ENCODE peak calls at places on chromosomes 16 and 17, in seven cellular contexts. One of them, this sample, is unnamed.

GRCh38 chr16:27595993-27596392 is 46.0 kb downstream of the KATNIP start:
- DNase-seq in K562: no peak
- DNase-seq in transverse colon: no peak
- DNase-seq in Panc1: no peak
- DNase-seq in sigmoid colon: no peak
- DNase-seq in prostate gland: no peak
- DNase-seq in GM23338: no peak
- DNase-seq in this sample: no peak

GRCh38 chr16:88344411-88345030 is 38.2 kb upstream of the ZNF469 start:
- DNase-seq in GM23338: no peak
- DNase-seq in K562: no peak
- DNase-seq in prostate gland: no peak
- DNase-seq in transverse colon: no peak
- DNase-seq in sigmoid colon: no peak
- DNase-seq in Panc1: no peak
- DNase-seq in this sample: no peak

GRCh38 chr17:59914274-59914854 is 21.4 kb downstream of the RPS6KB1 start:
- DNase-seq in sigmoid colon: no peak
- DNase-seq in K562: peak; percentile 47
- DNase-seq in GM23338: peak; percentile 61
- DNase-seq in prostate gland: no peak
- DNase-seq in transverse colon: no peak
- DNase-seq in Panc1: no peak
- DNase-seq in this sample: no peak

GRCh38 chr16:81261049-81261648 is 22.7 kb downstream of the BCO1 start:
- DNase-seq in K562: peak; percentile 76
- DNase-seq in Panc1: peak; percentile 13
- DNase-seq in sigmoid colon: no peak
- DNase-seq in GM23338: peak; percentile 61
- DNase-seq in prostate gland: no peak
- DNase-seq in transverse colon: no peak
- DNase-seq in this sample: no peak

GRCh38 chr16:69406780-69407331 is 17.6 kb upstream of the CYB5B start:
- DNase-seq in GM23338: peak; percentile 60
- DNase-seq in prostate gland: no peak
- DNase-seq in K562: peak; percentile 66
- DNase-seq in transverse colon: no peak
- DNase-seq in sigmoid colon: no peak
- DNase-seq in Panc1: no peak
- DNase-seq in this sample: no peak

GRCh38 chr17:1929896-1930750 is 95.0 kb downstream of the RTN4RL1 start:
- DNase-seq in prostate gland: no peak
- DNase-seq in GM23338: no peak
- DNase-seq in K562: no peak
- DNase-seq in transverse colon: no peak
- DNase-seq in sigmoid colon: no peak
- DNase-seq in Panc1: no peak
- DNase-seq in this sample: no peak

GRCh38 chr16:75379911-75380847 is 53.1 kb downstream of the CFDP1 start:
- DNase-seq in prostate gland: no peak
- DNase-seq in transverse colon: peak; percentile 44
- DNase-seq in GM23338: no peak
- DNase-seq in Panc1: no peak
- DNase-seq in sigmoid colon: no peak
- DNase-seq in K562: no peak
- DNase-seq in this sample: no peak

GRCh38 chr17:82372063-82372590 is 562 bp downstream of the UTS2R start:
- DNase-seq in prostate gland: no peak
- DNase-seq in GM23338: no peak
- DNase-seq in sigmoid colon: no peak
- DNase-seq in transverse colon: no peak
- DNase-seq in Panc1: no peak
- DNase-seq in K562: no peak
- DNase-seq in this sample: no peak

GRCh38 chr16:66832661-66833305 is 2.0 kb upstream of the NAE1 start:
- DNase-seq in K562: no peak
- DNase-seq in transverse colon: no peak
- DNase-seq in prostate gland: no peak
- DNase-seq in Panc1: no peak
- DNase-seq in sigmoid colon: no peak
- DNase-seq in GM23338: no peak
- DNase-seq in this sample: no peak

GRCh38 chr16:85370881-85371651 is 242.1 kb upstream of the GSE1 start:
- DNase-seq in Panc1: no peak
- DNase-seq in K562: peak; percentile 69
- DNase-seq in GM23338: no peak
- DNase-seq in transverse colon: peak; percentile 83
- DNase-seq in sigmoid colon: peak; percentile 89
- DNase-seq in prostate gland: peak; percentile 82
- DNase-seq in this sample: no peak

GRCh38 chr16:54546481-54546880 is 259.9 kb upstream of the IRX3 start:
- DNase-seq in prostate gland: no peak
- DNase-seq in K562: no peak
- DNase-seq in GM23338: no peak
- DNase-seq in sigmoid colon: no peak
- DNase-seq in Panc1: no peak
- DNase-seq in transverse colon: no peak
- DNase-seq in this sample: no peak

GRCh38 chr17:71163121-71163812 is 957.6 kb upstream of the SOX9 start:
- DNase-seq in sigmoid colon: no peak
- DNase-seq in K562: no peak
- DNase-seq in prostate gland: peak; percentile 4
- DNase-seq in GM23338: no peak
- DNase-seq in Panc1: no peak
- DNase-seq in transverse colon: no peak
- DNase-seq in this sample: no peak

GRCh38 chr17:46866325-46866724 is 14.9 kb downstream of the WNT9B start:
- DNase-seq in GM23338: no peak
- DNase-seq in Panc1: no peak
- DNase-seq in sigmoid colon: no peak
- DNase-seq in prostate gland: no peak
- DNase-seq in transverse colon: no peak
- DNase-seq in K562: no peak
- DNase-seq in this sample: no peak

GRCh38 chr16:12612598-12613101 is 191.0 kb downstream of the CPPED1 start:
- DNase-seq in sigmoid colon: no peak
- DNase-seq in K562: peak; percentile 59
- DNase-seq in prostate gland: no peak
- DNase-seq in transverse colon: peak; percentile 12
- DNase-seq in GM23338: no peak
- DNase-seq in Panc1: peak; percentile 39
- DNase-seq in this sample: peak; percentile 67

GRCh38 chr16:54066451-54067056 is 220.0 kb downstream of the IRX3 start:
- DNase-seq in K562: no peak
- DNase-seq in Panc1: no peak
- DNase-seq in prostate gland: no peak
- DNase-seq in sigmoid colon: no peak
- DNase-seq in transverse colon: no peak
- DNase-seq in GM23338: no peak
- DNase-seq in this sample: no peak

GRCh38 chr16:59988591-59988990 is 1254.5 kb upstream of the GOT2 start:
- DNase-seq in prostate gland: no peak
- DNase-seq in K562: no peak
- DNase-seq in transverse colon: no peak
- DNase-seq in sigmoid colon: no peak
- DNase-seq in Panc1: no peak
- DNase-seq in GM23338: no peak
- DNase-seq in this sample: no peak

GRCh38 chr17:3926860-3927627 is 10.8 kb upstream of the P2RX1 start:
- DNase-seq in sigmoid colon: no peak
- DNase-seq in K562: no peak
- DNase-seq in GM23338: no peak
- DNase-seq in Panc1: no peak
- DNase-seq in transverse colon: no peak
- DNase-seq in prostate gland: no peak
- DNase-seq in this sample: no peak

DNA sequence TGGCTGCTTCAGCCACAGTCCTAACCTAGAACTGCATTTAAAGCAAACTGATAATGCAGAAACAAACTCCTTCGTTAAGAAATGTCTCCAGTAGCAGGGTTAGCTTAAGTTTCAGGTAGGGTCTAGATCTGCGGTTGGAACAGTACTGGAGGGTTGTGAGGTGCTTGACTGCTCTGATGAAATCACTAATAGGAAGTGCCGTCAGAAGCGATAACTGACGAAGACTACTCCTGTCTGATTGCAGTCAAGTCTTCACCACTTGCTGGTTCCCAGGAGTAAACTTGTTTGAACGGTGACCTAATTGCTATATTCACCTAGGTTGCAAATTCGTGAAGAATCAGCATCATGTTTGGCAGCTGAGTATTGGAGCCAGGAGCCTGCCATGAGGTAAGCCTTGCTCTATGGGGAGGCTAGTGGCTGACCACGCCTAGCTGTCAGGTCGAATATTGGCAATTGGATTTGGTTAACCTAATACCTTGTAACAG is 24.5 kb downstream of the TRPV2 start:
- DNase-seq in Panc1: no peak
- DNase-seq in sigmoid colon: no peak
- DNase-seq in GM23338: no peak
- DNase-seq in prostate gland: no peak
- DNase-seq in transverse colon: no peak
- DNase-seq in K562: no peak
- DNase-seq in this sample: no peak
- TF ChIP-seq POLR2AphosphoS5 in Panc1: no peak
- TF ChIP-seq POLR2AphosphoS5 in sigmoid colon: no peak
- TF ChIP-seq POLR2AphosphoS5 in GM23338: peak; percentile 9
- TF ChIP-seq POLR2AphosphoS5 in prostate gland: no peak
- TF ChIP-seq POLR2AphosphoS5 in transverse colon: no peak
- TF ChIP-seq POLR2AphosphoS5 in K562: no peak
- TF ChIP-seq POLR2AphosphoS5 in this sample: no peak

GRCh38 chr17:39208136-39208535 is 8.1 kb downstream of the RPL19 start:
- DNase-seq in sigmoid colon: no peak
- DNase-seq in transverse colon: no peak
- DNase-seq in prostate gland: no peak
- DNase-seq in GM23338: no peak
- DNase-seq in Panc1: no peak
- DNase-seq in K562: no peak
- DNase-seq in this sample: no peak

GRCh38 chr17:39208893-39209292 is 8.8 kb downstream of the RPL19 start:
- DNase-seq in K562: peak; percentile 51
- DNase-seq in GM23338: no peak
- DNase-seq in prostate gland: no peak
- DNase-seq in sigmoid colon: no peak
- DNase-seq in Panc1: no peak
- DNase-seq in transverse colon: peak; percentile 71
- DNase-seq in this sample: no peak

GRCh38 chr17:39212200-39212810 is 12.2 kb downstream of the RPL19 start:
- DNase-seq in sigmoid colon: no peak
- DNase-seq in K562: no peak
- DNase-seq in GM23338: no peak
- DNase-seq in Panc1: no peak
- DNase-seq in transverse colon: no peak
- DNase-seq in prostate gland: no peak
- DNase-seq in this sample: no peak

GRCh38 chr17:39210093-39210434 is 10.0 kb downstream of the RPL19 start:
- DNase-seq in GM23338: no peak
- DNase-seq in prostate gland: no peak
- DNase-seq in sigmoid colon: no peak
- DNase-seq in K562: no peak
- DNase-seq in Panc1: no peak
- DNase-seq in transverse colon: no peak
- DNase-seq in this sample: no peak

DNA sequence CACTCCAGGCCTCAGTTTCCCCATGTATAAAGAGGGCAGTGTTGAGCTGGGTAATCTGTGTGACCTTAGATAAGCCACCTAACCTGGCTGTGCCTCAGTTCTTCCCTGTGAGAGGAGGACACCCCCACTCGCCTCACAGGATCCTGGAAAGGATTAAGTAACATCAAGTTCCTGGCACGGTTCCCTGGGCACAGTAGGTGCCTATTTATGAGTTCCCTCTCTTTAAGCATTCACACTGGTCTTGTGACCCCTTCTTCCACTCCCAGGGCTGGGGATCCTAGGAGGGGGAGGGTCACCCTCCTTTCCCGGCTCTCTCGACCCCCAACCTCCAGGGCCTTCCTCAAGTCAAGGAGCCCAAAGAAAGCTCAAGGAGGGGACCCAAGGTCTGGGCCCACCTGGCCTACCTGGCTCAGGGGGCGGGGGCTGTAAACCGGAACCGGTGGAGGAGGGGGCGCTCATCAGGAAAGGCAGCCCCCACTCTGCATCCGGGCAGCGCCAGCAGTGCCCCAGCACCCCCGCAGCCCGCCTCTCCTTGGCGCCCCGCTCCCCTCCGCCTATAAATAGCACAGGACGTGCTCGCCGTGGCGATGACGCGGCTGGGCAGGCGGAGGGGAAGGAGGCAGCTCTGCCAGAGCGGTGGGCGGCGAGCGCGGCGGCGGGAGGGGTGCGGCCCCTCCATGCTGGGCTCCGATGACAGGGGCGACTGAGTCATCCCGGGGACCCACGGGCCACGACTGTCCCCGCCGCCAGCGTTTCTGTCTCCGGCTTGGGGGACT is 9.4 kb downstream of the RPL19 start:
- DNase-seq in Panc1: no peak
- DNase-seq in prostate gland: peak; percentile 94
- DNase-seq in K562: peak; percentile 41
- DNase-seq in transverse colon: peak; percentile 70
- DNase-seq in sigmoid colon: peak; percentile 95
- DNase-seq in GM23338: peak; percentile 77
- DNase-seq in this sample: no peak
- TF ChIP-seq POLR2AphosphoS5 in Panc1: no peak
- TF ChIP-seq POLR2AphosphoS5 in prostate gland: peak; percentile 94
- TF ChIP-seq POLR2AphosphoS5 in K562: no peak
- TF ChIP-seq POLR2AphosphoS5 in transverse colon: no peak
- TF ChIP-seq POLR2AphosphoS5 in sigmoid colon: peak; percentile 56
- TF ChIP-seq POLR2AphosphoS5 in GM23338: peak; percentile 50
- TF ChIP-seq POLR2AphosphoS5 in this sample: peak; percentile 33

DNA sequence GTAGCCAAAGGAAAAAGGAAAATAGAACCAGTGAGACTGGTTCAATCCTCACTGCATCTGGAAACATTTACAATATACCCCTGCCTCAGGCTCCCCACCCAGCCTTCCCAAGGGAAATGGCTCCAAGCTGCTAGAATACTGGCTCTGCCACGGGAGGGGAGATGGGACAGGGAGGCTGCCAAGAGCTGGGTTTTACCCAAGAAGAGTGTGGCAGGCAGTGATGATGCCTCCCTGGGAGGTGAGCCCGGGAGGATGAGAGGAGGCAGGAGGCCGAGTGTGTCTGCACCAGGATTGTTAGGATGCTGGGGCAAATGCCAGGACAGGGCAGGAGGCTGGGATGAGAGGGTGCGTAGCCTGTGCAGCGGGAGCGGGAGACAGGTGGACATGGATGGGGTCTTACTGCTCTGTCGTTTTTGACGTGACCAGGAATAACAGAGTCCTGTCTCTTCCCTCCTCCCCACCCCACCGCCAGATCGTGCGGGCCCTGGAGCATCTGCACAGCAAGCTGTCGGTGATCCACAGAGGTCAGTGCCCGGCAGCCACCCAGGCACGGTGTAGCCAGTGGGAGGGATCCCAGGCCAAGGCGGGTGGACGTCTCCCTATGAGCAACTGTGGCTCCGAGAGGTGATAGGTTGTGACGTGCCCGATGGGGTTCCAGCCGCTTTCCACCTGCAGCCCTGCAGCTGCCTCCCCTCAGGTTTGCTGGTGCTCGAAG is 18.4 kb downstream of the MAP2K3 start:
- DNase-seq in sigmoid colon: peak; percentile 68
- DNase-seq in GM23338: no peak
- DNase-seq in Panc1: no peak
- DNase-seq in K562: peak; percentile 9
- DNase-seq in prostate gland: no peak
- DNase-seq in transverse colon: no peak
- DNase-seq in this sample: no peak
- TF ChIP-seq POLR2AphosphoS5 in sigmoid colon: no peak
- TF ChIP-seq POLR2AphosphoS5 in GM23338: no peak
- TF ChIP-seq POLR2AphosphoS5 in Panc1: no peak
- TF ChIP-seq POLR2AphosphoS5 in K562: no peak
- TF ChIP-seq POLR2AphosphoS5 in prostate gland: no peak
- TF ChIP-seq POLR2AphosphoS5 in transverse colon: no peak
- TF ChIP-seq POLR2AphosphoS5 in this sample: no peak

GRCh38 chr16:89561195-89562026 is 929 bp downstream of the RPL13 start:
- DNase-seq in prostate gland: no peak
- DNase-seq in K562: peak; percentile 31
- DNase-seq in Panc1: no peak
- DNase-seq in transverse colon: no peak
- DNase-seq in GM23338: no peak
- DNase-seq in sigmoid colon: no peak
- DNase-seq in this sample: no peak
- TF ChIP-seq POLR2AphosphoS5 in prostate gland: no peak
- TF ChIP-seq POLR2AphosphoS5 in K562: no peak
- TF ChIP-seq POLR2AphosphoS5 in Panc1: no peak
- TF ChIP-seq POLR2AphosphoS5 in transverse colon: no peak
- TF ChIP-seq POLR2AphosphoS5 in GM23338: no peak
- TF ChIP-seq POLR2AphosphoS5 in sigmoid colon: no peak
- TF ChIP-seq POLR2AphosphoS5 in this sample: peak; percentile 31